ENCODE peak calls at places on chromosome 15, in four cellular contexts. S is AG10803, C is lower lobe of right lung, M is ovary. L is an unnamed sample.

GRCh38 chr15:84793431-84793830 is 23.7 kb upstream of the ALPK3 start:
- DNase-seq in C (no peak), M (no peak), S (no peak), L (no peak)

GRCh38 chr15:93071469-93071891 is 17.5 kb downstream of the RGMA start:
- DNase-seq in S (peak), M (peak), C (no peak), L (no peak)

GRCh38 chr15:71691322-71691699 is 119.0 kb upstream of the NR2E3 start:
- DNase-seq in M (no peak), S (no peak), C (no peak), L (no peak)

GRCh38 chr15:69035205-69035917 is 20.9 kb downstream of the NOX5 start:
- DNase-seq in S (no peak), M (no peak), C (no peak), L (no peak)

GRCh38 chr15:79180318-79180717 is 89.7 kb upstream of the RASGRF1 start:
- DNase-seq in M (no peak), C (no peak), S (no peak), L (no peak)

GRCh38 chr15:90266485-90266884 is 1.0 kb downstream of the NGRN start:
- DNase-seq in C (no peak), S (peak), M (peak), L (no peak)

GRCh38 chr15:62835351-62835750 is 207.2 kb upstream of the TPM1 start:
- DNase-seq in C (no peak), M (no peak), S (peak), L (no peak)

GRCh38 chr15:62112616-62113593 is 46.1 kb downstream of the C2CD4A start:
- DNase-seq in S (peak), C (no peak), M (no peak), L (no peak)

GRCh38 chr15:89837134-89837829 is 22.6 kb upstream of the ANPEP start:
- DNase-seq in C (no peak), M (no peak), S (peak), L (no peak)

GRCh38 chr15:21267686-21268395 is 172.5 kb downstream of the POTEB3 start:
- DNase-seq in S (no peak), C (no peak), M (no peak), L (no peak)

GRCh38 chr15:32730677-32731654 is 13.2 kb downstream of the GREM1 start:
- DNase-seq in S (no peak), C (peak), M (no peak), L (no peak)

GRCh38 chr15:85879334-85880163 is 84.8 kb upstream of the KLHL25 start:
- DNase-seq in C (no peak), M (no peak), S (peak), L (no peak)

GRCh38 chr15:94293411-94294402 is 62.3 kb downstream of the MCTP2 start:
- DNase-seq in C (no peak), M (no peak), S (no peak), L (no peak)

GRCh38 chr15:31312220-31312619 is 14.4 kb upstream of the KLF13 start:
- DNase-seq in C (no peak), S (no peak), M (no peak), L (no peak)

GRCh38 chr15:78509726-78510312 is 2.4 kb downstream of the HYKK start:
- DNase-seq in C (no peak), M (no peak), S (no peak), L (no peak)

GRCh38 chr15:41511331-41512077 is 2.1 kb downstream of the LTK start:
- DNase-seq in S (no peak), M (no peak), C (no peak), L (no peak)
- H3K4me3 ChIP-seq in S (no peak), M (no peak), C (peak), L (peak)

GRCh38 chr15:49046113-49046883 is at the start of gene SECISBP2L:
- DNase-seq in C (peak), M (peak), S (peak), L (peak)

GRCh38 chr15:49042165-49042564 is 4.1 kb downstream of the SECISBP2L start:
- DNase-seq in M (no peak), C (no peak), S (no peak), L (no peak)

GRCh38 chr15:49045691-49046112 is 544 bp downstream of the SECISBP2L start:
- DNase-seq in M (no peak), C (no peak), S (peak), L (no peak)

GRCh38 chr15:49044761-49045571 is 1.3 kb downstream of the SECISBP2L start:
- DNase-seq in S (peak), M (no peak), C (no peak), L (no peak)

GRCh38 chr15:49044002-49044401 is 2.2 kb downstream of the SECISBP2L start:
- DNase-seq in M (no peak), S (no peak), C (no peak), L (no peak)
- H3K4me3 ChIP-seq in M (no peak), S (peak), C (peak), L (no peak)

DNA sequence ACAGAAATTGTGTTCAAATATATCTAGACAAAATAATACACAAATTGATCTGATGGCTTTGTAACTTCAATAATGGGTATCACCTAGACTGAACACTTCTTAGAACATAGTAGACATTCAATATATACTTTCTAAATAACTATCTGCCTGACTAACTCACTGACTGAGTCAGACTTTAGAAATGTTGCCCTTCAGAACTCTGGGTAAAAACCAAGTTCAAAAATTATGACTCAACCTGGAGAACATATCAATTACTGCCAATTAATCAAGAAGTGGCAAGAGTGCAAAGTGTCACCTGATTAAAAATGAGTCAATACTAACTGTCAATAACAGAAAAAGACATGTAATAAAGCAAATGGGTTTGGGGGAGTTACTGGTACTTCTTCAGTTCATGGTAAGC is 144.6 kb upstream of the TMCO5A start:
- DNase-seq in C (no peak), S (peak), M (no peak), L (no peak)
- H3K4me3 ChIP-seq in C (no peak), S (no peak), M (no peak), L (no peak)

DNA sequence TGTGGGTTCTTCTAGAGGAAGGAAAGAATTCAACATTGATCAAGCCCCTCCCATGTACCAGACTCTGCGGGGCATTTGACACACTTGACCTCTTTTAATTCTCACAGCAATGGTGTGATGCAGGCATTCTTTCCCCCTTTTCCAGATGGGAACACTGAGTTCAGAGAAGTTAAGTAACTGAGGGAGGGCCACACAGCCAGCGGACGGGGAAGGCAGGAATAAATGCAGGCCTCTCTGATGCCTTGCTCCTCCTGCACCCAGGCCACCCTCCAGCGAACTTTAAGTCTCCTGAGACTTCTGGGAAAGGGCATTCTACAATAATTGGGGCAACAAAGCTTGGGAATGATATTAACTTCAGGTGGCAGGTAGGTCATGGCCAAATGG is 227.4 kb downstream of the UACA start:
- DNase-seq in S (no peak), C (no peak), M (no peak), L (no peak)
- H3K4me3 ChIP-seq in S (no peak), C (no peak), M (no peak), L (no peak)

DNA sequence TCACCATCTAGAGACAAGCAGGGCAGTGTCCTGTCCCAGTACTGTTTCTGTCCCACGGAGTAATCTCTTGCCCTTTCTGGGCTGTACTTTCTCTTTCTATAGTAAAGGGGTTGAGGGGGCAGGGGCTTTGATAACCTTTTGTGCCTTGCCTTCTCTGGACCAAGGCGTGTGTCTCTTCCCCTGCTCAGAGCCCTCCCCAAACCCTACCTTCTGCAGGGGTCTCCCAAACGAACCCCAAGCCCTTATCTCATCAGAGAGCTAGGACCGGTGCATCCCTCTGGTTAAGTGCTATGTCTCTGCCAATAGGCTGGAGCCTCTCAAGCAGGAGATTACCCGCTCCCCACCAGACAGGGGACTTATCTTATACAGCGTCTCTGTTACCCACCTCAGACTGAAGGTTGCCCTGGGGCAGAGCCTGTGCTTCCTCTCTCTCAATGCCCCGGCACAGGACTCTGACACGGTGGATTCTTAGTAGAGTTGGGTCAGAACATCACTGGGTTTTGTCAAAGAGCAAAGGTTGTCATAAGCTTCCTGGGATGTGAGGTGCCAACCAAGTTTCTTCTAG is 2.9 kb downstream of the PLEKHO2 start:
- DNase-seq in S (no peak), M (no peak), C (no peak), L (no peak)
- H3K4me3 ChIP-seq in S (peak), M (peak), C (peak), L (peak)

GRCh38 chr15:41336549-41336948 is 3.9 kb downstream of the NUSAP1 start:
- DNase-seq in S (no peak), M (no peak), C (no peak), L (no peak)
- H3K4me3 ChIP-seq in S (no peak), M (no peak), C (no peak), L (no peak)

GRCh38 chr15:54345827-54346226 is 367.6 kb downstream of the UNC13C start:
- DNase-seq in C (no peak), M (no peak), S (no peak), L (no peak)

GRCh38 chr15:54345301-54345700 is 367.1 kb downstream of the UNC13C start:
- DNase-seq in S (no peak), M (no peak), C (no peak), L (no peak)

DNA sequence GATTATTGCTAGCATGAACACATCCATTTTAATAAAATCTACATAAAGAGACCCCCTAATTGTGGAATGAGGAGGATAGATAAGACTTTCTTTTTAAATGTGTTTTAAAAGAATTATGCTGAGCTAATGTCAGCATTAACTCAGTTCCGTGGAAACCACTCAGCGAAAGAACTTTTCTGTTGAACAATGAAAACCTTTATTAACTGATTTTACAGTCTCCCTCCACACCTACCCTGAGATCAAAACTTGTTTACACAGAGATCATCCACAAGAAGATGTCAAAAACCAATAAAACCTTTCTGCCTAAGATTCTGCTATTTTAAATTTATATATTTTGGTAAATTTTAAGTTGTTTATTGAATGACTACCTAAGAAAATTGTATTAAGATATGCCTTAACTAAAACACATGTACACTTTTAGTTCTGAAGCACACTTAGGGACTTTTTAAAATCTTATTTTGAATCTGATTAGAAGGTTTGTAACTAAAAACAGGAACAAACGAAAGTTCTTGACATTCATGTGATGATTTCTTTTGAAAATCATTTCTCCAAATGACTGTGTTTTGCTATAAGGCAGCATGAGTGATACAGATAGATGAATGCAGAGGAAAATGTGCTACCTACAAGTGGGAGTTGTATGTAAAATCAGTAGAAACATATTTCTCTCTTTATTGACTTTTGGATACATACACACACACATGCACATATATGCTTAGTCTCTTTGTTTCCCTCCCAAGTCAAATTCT is 369.0 kb downstream of the UNC13C start:
- DNase-seq in S (no peak), M (no peak), C (no peak), L (peak)
- H3K4me3 ChIP-seq in S (no peak), M (no peak), C (no peak), L (no peak)

DNA sequence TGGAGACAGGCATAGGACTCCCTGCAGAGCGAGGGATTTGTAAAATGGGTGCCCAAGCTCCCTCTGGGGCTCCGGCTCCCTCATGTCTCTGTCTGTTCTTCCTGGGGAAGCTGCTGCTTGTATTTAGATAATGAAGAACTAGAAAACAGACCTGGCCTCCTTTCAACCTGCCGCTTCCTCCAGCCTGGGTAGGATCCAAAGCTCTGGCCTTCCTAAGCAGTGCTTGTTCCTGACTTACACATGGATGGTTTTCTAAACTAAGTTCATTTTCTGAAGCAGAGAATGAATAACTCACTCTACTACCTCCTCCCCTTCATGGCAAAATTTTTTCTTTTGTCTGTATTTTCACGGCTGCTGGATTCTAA is 36.9 kb upstream of the MYZAP start:
- DNase-seq in M (no peak), S (no peak), C (no peak), L (no peak)
- H3K4me3 ChIP-seq in M (no peak), S (no peak), C (no peak), L (no peak)

L was measured in GM06990.